ENCODE peak calls at places on chromosomes 3 and 15, in eight cellular contexts. U is Kasumi-1, J is D721Med, S is neural crest cell, I is H7, G is KG1, V is ascending aorta, M is Calu3. N is an unnamed sample.

GRCh38 chr3:50395070-50395860 is 35.9 kb upstream of the TMEM115 start:
- DNase-seq in U (no peak), S (no peak), G (no peak), V (no peak), J (no peak), M (no peak), I (no peak), N (no peak)

GRCh38 chr15:70741107-70741511 is 22.2 kb downstream of the UACA start:
- DNase-seq in I (no peak), U (no peak), M (peak), J (no peak), V (no peak), G (no peak), S (no peak), N (peak)

GRCh38 chr3:95154775-95155174 is 1091.9 kb downstream of the NSUN3 start:
- DNase-seq in U (no peak), M (peak), J (no peak), G (no peak), V (no peak), I (no peak), S (no peak), N (peak)

GRCh38 chr3:108818404-108818803 is 4.2 kb upstream of the TRAT1 start:
- DNase-seq in S (no peak), J (no peak), M (peak), U (peak), I (peak), V (no peak), G (no peak), N (peak)

GRCh38 chr15:66873856-66874255 is 171.8 kb downstream of the SMAD6 start:
- DNase-seq in S (no peak), G (no peak), J (no peak), U (no peak), M (no peak), V (no peak), I (no peak), N (no peak)

GRCh38 chr3:187976361-187976900 is 177.5 kb upstream of the LPP start:
- DNase-seq in M (no peak), U (no peak), I (no peak), V (no peak), G (no peak), S (no peak), J (no peak), N (no peak)

GRCh38 chr3:123169492-123169929 is 32.2 kb upstream of the SEC22A start:
- DNase-seq in U (no peak), I (no peak), V (no peak), J (no peak), S (no peak), M (no peak), G (no peak), N (no peak)

GRCh38 chr3:36944012-36944640 is 728 bp downstream of the TRANK1 start:
- DNase-seq in V (no peak), U (peak), I (peak), G (no peak), S (peak), J (no peak), M (peak), N (peak)

GRCh38 chr3:168459229-168459784 is 363.6 kb upstream of the GOLIM4 start:
- DNase-seq in G (no peak), U (no peak), J (no peak), I (no peak), V (no peak), S (no peak), M (no peak), N (no peak)

GRCh38 chr3:127551178-127551577 is 39.4 kb downstream of the TPRA1 start:
- DNase-seq in J (no peak), S (no peak), U (no peak), G (no peak), I (peak), M (no peak), V (no peak), N (no peak)

GRCh38 chr3:46564190-46565112 is 1.7 kb downstream of the LRRC2 start:
- DNase-seq in V (no peak), S (no peak), J (no peak), M (no peak), I (no peak), U (no peak), G (no peak), N (no peak)

GRCh38 chr3:101155828-101156227 is 162.6 kb upstream of the ABI3BP start:
- DNase-seq in U (no peak), M (no peak), G (no peak), S (no peak), V (no peak), I (no peak), J (no peak), N (no peak)

GRCh38 chr3:10667269-10667668 is 148.8 kb upstream of the SLC6A11 start:
- DNase-seq in M (no peak), U (no peak), J (no peak), G (no peak), S (no peak), I (no peak), V (no peak), N (no peak)

GRCh38 chr15:43446344-43446743 is 46.6 kb downstream of the TP53BP1 start:
- DNase-seq in J (no peak), S (no peak), V (no peak), I (no peak), U (no peak), M (no peak), G (no peak), N (no peak)

GRCh38 chr3:25462495-25462894 is 34.4 kb downstream of the RARB start:
- DNase-seq in S (no peak), I (no peak), J (no peak), U (no peak), G (no peak), M (no peak), V (no peak), N (no peak)

GRCh38 chr15:70466895-70467529 is 296.3 kb downstream of the UACA start:
- DNase-seq in V (no peak), J (no peak), M (peak), G (no peak), I (peak), U (peak), S (peak), N (peak)

GRCh38 chr3:17581421-17582080 is 160.9 kb downstream of the TBC1D5 start:
- DNase-seq in V (no peak), J (no peak), G (no peak), M (no peak), S (no peak), I (no peak), U (no peak), N (peak)

GRCh38 chr3:95627293-95627692 is 1187.1 kb upstream of the EPHA6 start:
- DNase-seq in G (no peak), V (no peak), I (no peak), S (no peak), U (no peak), M (no peak), J (no peak), N (no peak)

GRCh38 chr3:14439501-14440167 is 37.2 kb downstream of the SLC6A6 start:
- DNase-seq in S (no peak), J (no peak), V (no peak), M (peak), I (no peak), U (peak), G (peak), N (no peak)

GRCh38 chr15:66886686-66887273 is 178.6 kb upstream of the SMAD3 start:
- DNase-seq in V (no peak), I (no peak), S (no peak), M (no peak), G (no peak), J (no peak), U (no peak), N (no peak)

GRCh38 chr3:3368336-3368735 is 188.8 kb upstream of the CRBN start:
- DNase-seq in V (no peak), I (no peak), J (no peak), S (no peak), M (no peak), G (no peak), U (no peak), N (no peak)

GRCh38 chr3:73504255-73504654 is 120.5 kb downstream of the PDZRN3 start:
- DNase-seq in S (no peak), I (no peak), U (no peak), G (no peak), J (no peak), V (no peak), M (no peak), N (no peak)

GRCh38 chr3:30649572-30650310 is 43.3 kb downstream of the TGFBR2 start:
- DNase-seq in J (no peak), G (peak), I (no peak), V (no peak), U (peak), M (no peak), S (no peak), N (no peak)

GRCh38 chr15:76588811-76589747 is 252.5 kb downstream of the ISL2 start:
- DNase-seq in S (no peak), G (no peak), I (peak), U (no peak), M (no peak), V (no peak), J (no peak), N (peak)

GRCh38 chr3:14796403-14797077 is 22.2 kb upstream of the FGD5 start:
- DNase-seq in M (no peak), S (no peak), I (peak), V (no peak), U (no peak), G (no peak), J (no peak), N (no peak)

GRCh38 chr3:49329201-49329600 is 10.7 kb downstream of the USP4 start:
- DNase-seq in U (no peak), I (no peak), S (no peak), V (no peak), M (no peak), J (no peak), G (no peak), N (no peak)

GRCh38 chr3:50324351-50325144 is 2.0 kb upstream of the HYAL2 start:
- DNase-seq in M (peak), J (peak), S (peak), U (peak), G (peak), I (peak), V (no peak), N (peak)

GRCh38 chr3:152236741-152237140 is 32.0 kb upstream of the MBNL1 start:
- DNase-seq in J (no peak), U (peak), I (no peak), M (no peak), V (no peak), S (no peak), G (no peak), N (no peak)

GRCh38 chr3:21913791-21914190 is 162.8 kb upstream of the ZNF385D start:
- DNase-seq in M (no peak), I (no peak), U (no peak), G (no peak), J (peak), V (no peak), S (no peak), N (no peak)

GRCh38 chr15:25705430-25706115 is 157.6 kb downstream of the ATP10A start:
- DNase-seq in U (no peak), I (no peak), S (no peak), G (no peak), M (no peak), J (no peak), V (no peak), N (no peak)

GRCh38 chr3:47347217-47347801 is 33.5 kb upstream of the PTPN23 start:
- DNase-seq in U (peak), J (no peak), I (no peak), V (no peak), G (no peak), S (no peak), M (no peak), N (no peak)

GRCh38 chr15:89852342-89853005 is 37.8 kb upstream of the ANPEP start:
- DNase-seq in J (no peak), M (no peak), U (no peak), V (no peak), G (no peak), S (no peak), I (no peak), N (no peak)

GRCh38 chr15:42332331-42332730 is 27.0 kb upstream of the CAPN3 start:
- DNase-seq in S (no peak), G (no peak), V (no peak), I (no peak), U (no peak), M (no peak), J (no peak), N (no peak)

GRCh38 chr3:4988815-4989648 is 9.8 kb downstream of the BHLHE40 start:
- DNase-seq in G (no peak), V (no peak), M (no peak), J (no peak), S (no peak), I (peak), U (no peak), N (no peak)

GRCh38 chr3:188884299-188885043 is 287.3 kb upstream of the TPRG1 start:
- DNase-seq in J (no peak), G (no peak), I (no peak), M (no peak), U (no peak), V (no peak), S (no peak), N (no peak)

N was measured in RWPE1.